ENCODE peak calls at places on chromosomes 2 and 18, in ten cellular contexts. V, C, J, G, I, K, M, D, F and Y are unnamed samples. For H3K4me1, the result is how much of the 10 kb centered on the place peaks cover.

GRCh38 chr2:23600336-23600735 is 215.4 kb downstream of the KLHL29 start:
- DNase-seq in V (peak), C (no peak), J (no peak), G (no peak), I (peak), K (no peak), M (no peak), D (no peak), F (no peak), Y (no peak)

GRCh38 chr2:173720310-173720709 is 244.9 kb downstream of the SP3 start:
- DNase-seq in V (peak), C (no peak), J (no peak), G (peak), I (no peak), K (no peak), M (no peak), D (no peak), F (peak), Y (no peak)

GRCh38 chr2:207767461-207768167 is 2.1 kb downstream of the FZD5 start:
- DNase-seq in V (peak), C (no peak), J (no peak), G (peak), I (peak), K (no peak), M (no peak), D (no peak), F (peak), Y (peak)

GRCh38 chr2:36597532-36598377 is at the start of gene FEZ2:
- DNase-seq in V (peak), C (peak), J (peak), G (peak), I (peak), K (peak), M (peak), D (peak), F (peak), Y (peak)

GRCh38 chr18:36392163-36392887 is 94.8 kb downstream of the FHOD3 start:
- DNase-seq in V (peak), C (no peak), J (no peak), G (no peak), I (no peak), K (no peak), M (no peak), D (no peak), F (no peak), Y (no peak)

GRCh38 chr18:25737710-25738251 is 352.6 kb downstream of the SS18 start:
- DNase-seq in V (peak), C (no peak), J (no peak), G (peak), I (no peak), K (no peak), M (no peak), D (no peak), F (no peak), Y (no peak)

GRCh38 chr2:62920070-62920469 is 130.6 kb upstream of the OTX1 start:
- DNase-seq in V (peak), C (no peak), J (no peak), G (no peak), I (no peak), K (no peak), M (no peak), D (no peak), F (no peak), Y (no peak)

GRCh38 chr2:7825591-7826312 is 856.1 kb upstream of the ID2 start:
- DNase-seq in V (no peak), C (no peak), J (peak), G (peak), I (no peak), K (no peak), M (no peak), D (no peak), F (no peak), Y (no peak)

GRCh38 chr2:172083725-172084483 is 1.4 kb upstream of the DLX1 start:
- DNase-seq in V (no peak), C (peak), J (no peak), G (no peak), I (peak), K (no peak), M (no peak), D (peak), F (no peak), Y (no peak)
- H3K4me1 ChIP-seq in V (under half), C (under half), J (under half), G (under half), I (under half), K (half or more), M (under half), D (half or more), F (under half), Y (under half)

GRCh38 chr2:80304522-80304878 is at the start of gene LRRTM1:
- DNase-seq in V (no peak), C (no peak), J (no peak), G (no peak), I (no peak), K (no peak), M (no peak), D (no peak), F (no peak), Y (peak)
- H3K4me3 ChIP-seq in V (peak), C (no peak), J (no peak), G (no peak), I (no peak), K (no peak), M (peak), D (no peak), F (peak), Y (no peak)

GRCh38 chr2:113890253-113891235 is 655 bp downstream of the ACTR3 start:
- DNase-seq in V (peak), C (peak), J (peak), G (peak), I (peak), K (peak), M (peak), D (peak), F (peak), Y (peak)

GRCh38 chr2:113892004-113892740 is 2.3 kb downstream of the ACTR3 start:
- DNase-seq in V (no peak), C (no peak), J (no peak), G (no peak), I (no peak), K (no peak), M (no peak), D (no peak), F (no peak), Y (no peak)

GRCh38 chr2:113889471-113890252 is at the start of gene ACTR3:
- DNase-seq in V (peak), C (peak), J (peak), G (peak), I (peak), K (peak), M (peak), D (peak), F (peak), Y (peak)

GRCh38 chr2:113888641-113889470 is 1.0 kb upstream of the ACTR3 start:
- DNase-seq in V (no peak), C (peak), J (no peak), G (no peak), I (no peak), K (no peak), M (peak), D (no peak), F (peak), Y (no peak)

GRCh38 chr2:113891265-113891959 is 1.5 kb downstream of the ACTR3 start:
- DNase-seq in V (peak), C (no peak), J (no peak), G (no peak), I (no peak), K (no peak), M (no peak), D (no peak), F (no peak), Y (no peak)
- H3K4me1 ChIP-seq in V (under half), C (half or more), J (under half), G (half or more), I (under half), K (half or more), M (under half), D (half or more), F (under half), Y (under half)

GRCh38 chr2:238424313-238424700 is 2.4 kb upstream of the ASB1 start:
- DNase-seq in V (peak), C (no peak), J (no peak), G (no peak), I (no peak), K (no peak), M (no peak), D (no peak), F (no peak), Y (no peak)

GRCh38 chr2:238423561-238424312 is 3.0 kb upstream of the ASB1 start:
- DNase-seq in V (no peak), C (no peak), J (no peak), G (peak), I (no peak), K (no peak), M (no peak), D (no peak), F (no peak), Y (no peak)

GRCh38 chr2:238425979-238426567 is 654 bp upstream of the ASB1 start:
- DNase-seq in V (peak), C (peak), J (no peak), G (no peak), I (peak), K (no peak), M (no peak), D (no peak), F (no peak), Y (peak)

GRCh38 chr2:238426568-238427434 is at the start of gene ASB1:
- DNase-seq in V (peak), C (peak), J (peak), G (peak), I (peak), K (peak), M (peak), D (peak), F (peak), Y (peak)

GRCh38 chr2:238425505-238425978 is 1.2 kb upstream of the ASB1 start:
- DNase-seq in V (no peak), C (no peak), J (no peak), G (peak), I (no peak), K (no peak), M (no peak), D (no peak), F (no peak), Y (no peak)
- H3K4me3 ChIP-seq in V (peak), C (peak), J (peak), G (peak), I (no peak), K (no peak), M (peak), D (no peak), F (no peak), Y (peak)

DNA sequence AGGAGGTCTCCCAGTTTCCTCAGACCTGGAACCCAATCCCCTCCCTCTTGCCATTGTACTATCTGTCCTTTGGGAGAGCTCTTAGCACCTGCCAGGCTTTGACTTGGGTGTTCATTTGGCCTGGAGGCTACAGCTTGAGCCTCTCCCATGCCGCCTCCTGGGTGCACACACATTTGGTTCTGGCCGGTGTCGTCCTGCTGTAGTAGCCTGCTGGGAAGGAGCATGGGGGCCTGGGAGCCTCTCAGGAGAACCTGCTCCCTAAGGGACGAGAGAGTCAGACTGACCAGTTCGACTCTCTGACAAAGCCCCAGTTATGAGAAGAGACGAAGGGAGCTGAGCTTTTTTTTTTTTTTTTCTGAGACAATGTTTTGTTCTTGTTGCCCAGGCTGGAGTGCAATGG is 7.4 kb upstream of the SFTPB start:
- DNase-seq in V (no peak), C (no peak), J (no peak), G (no peak), I (peak), K (no peak), M (no peak), D (no peak), F (no peak), Y (no peak)
- H3K4me1 ChIP-seq in V (under half), C (under half), J (under half), G (under half), I (under half), K (under half), M (under half), D (under half), F (under half), Y (under half)

DNA sequence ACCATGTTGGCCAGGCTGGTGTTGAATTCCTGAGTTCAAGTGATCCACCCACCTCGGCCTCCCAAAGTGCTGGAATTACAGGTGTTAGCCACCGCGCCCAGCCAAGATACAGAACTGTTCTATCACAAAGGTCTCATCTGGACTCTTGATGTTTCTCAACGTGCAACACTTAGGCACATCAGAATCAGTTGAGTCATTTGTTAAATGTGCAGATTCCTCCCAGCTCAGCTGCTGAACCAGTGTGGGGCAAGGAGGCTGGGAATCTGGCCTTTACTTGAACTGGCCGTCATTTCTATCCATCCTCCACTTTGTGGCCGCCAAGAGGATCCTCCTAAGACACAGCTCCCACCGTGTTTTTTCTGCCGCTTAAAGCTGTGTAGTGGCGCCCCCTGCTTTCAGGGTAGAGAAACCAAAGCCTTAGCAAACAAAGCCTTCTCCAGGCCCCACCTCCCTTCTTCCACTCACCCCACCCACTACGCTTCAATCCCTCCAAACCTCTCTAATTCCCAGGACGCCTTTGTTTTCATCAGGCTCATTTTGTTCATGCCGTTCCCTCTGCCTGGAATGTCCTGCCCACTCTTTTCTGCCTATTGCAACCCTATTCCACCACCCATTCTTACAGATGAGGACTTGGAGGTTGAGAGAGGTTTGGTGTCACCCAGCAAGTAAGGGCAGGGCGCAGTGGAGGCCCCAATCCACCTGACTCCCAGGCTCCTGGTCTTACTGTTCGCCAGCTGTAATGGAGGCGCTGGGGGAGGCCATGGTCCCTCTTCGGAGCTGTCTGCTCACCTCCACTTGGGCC is 776 bp upstream of the SPEG start:
- DNase-seq in V (peak), C (peak), J (no peak), G (peak), I (peak), K (no peak), M (peak), D (no peak), F (no peak), Y (peak)
- H3K4me3 ChIP-seq in V (peak), C (no peak), J (no peak), G (no peak), I (no peak), K (no peak), M (peak), D (no peak), F (no peak), Y (no peak)

DNA sequence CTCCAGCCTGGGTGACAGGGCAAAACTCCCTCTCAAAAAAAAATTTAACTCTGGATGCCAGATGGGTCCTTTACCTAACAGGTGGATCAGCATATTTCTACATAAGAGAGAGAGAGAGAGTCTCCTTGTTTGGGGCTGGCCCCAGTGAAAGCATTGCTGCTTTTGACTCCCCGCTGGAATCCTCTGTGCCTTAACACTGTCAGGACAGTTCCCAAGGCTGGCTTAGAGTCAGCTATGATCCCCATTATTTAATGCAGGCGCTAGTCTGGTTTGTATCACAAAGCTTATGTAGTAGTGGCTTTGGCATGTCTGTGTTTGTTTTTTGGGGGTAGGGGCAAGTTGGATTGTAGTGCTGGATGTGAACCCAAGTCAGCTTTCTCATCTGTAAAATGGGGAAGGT is 9.4 kb downstream of the INPP4A start:
- DNase-seq in V (no peak), C (no peak), J (no peak), G (peak), I (no peak), K (no peak), M (peak), D (no peak), F (no peak), Y (no peak)
- H3K4me1 ChIP-seq in V (under half), C (under half), J (half or more), G (under half), I (under half), K (half or more), M (under half), D (half or more), F (under half), Y (under half)

GRCh38 chr2:43084699-43085091 is 141.7 kb downstream of the ZFP36L2 start:
- DNase-seq in V (peak), C (no peak), J (no peak), G (no peak), I (peak), K (no peak), M (no peak), D (no peak), F (peak), Y (no peak)
- H3K4me3 ChIP-seq in V (no peak), C (no peak), J (no peak), G (no peak), I (no peak), K (no peak), M (no peak), D (no peak), F (no peak), Y (no peak)